ENCODE peak calls at places on chromosome 19, in five cellular contexts. Q is bronchial epithelial cell, W is adipocyte, T is lower lobe of right lung, C is heart right ventricle. A is an unnamed sample.
A peak's percentile ranks its signal among the peaks of the same experiment; 100 is the strongest.

GRCh38 chr19:8487137-8487851 is 15.1 kb downstream of the PRAM1 start:
- DNase-seq in Q (no peak), C (no peak), T (peak; percentile 85), W (no peak), A (no peak)

GRCh38 chr19:45782162-45782623 is at the start of gene DMPK:
- DNase-seq in T (no peak), W (peak; percentile 68), C (peak; percentile 76), Q (peak; percentile 15), A (no peak)

GRCh38 chr19:42512743-42513304 is 15.5 kb downstream of the CEACAM1 start:
- DNase-seq in W (no peak), C (no peak), T (no peak), Q (no peak), A (no peak)

GRCh38 chr19:6707011-6707657 is 13.3 kb downstream of the C3 start:
- DNase-seq in C (no peak), T (no peak), Q (no peak), W (no peak), A (no peak)

GRCh38 chr19:6802336-6803035 is 30.0 kb downstream of the VAV1 start:
- DNase-seq in W (no peak), T (peak; percentile 76), Q (peak; percentile 64), C (peak; percentile 10), A (no peak)

GRCh38 chr19:45273532-45273877 is 22.4 kb downstream of the MARK4 start:
- DNase-seq in C (no peak), Q (no peak), W (no peak), T (no peak), A (no peak)

GRCh38 chr19:54168174-54168917 is 4.6 kb downstream of the TMC4 start:
- DNase-seq in W (peak; percentile 97), C (peak; percentile 96), Q (peak; percentile 59), T (peak; percentile 94), A (peak; percentile 83)

GRCh38 chr19:35609881-35610353 is 2.6 kb upstream of the HAUS5 start:
- DNase-seq in W (no peak), T (no peak), Q (no peak), C (no peak), A (no peak)

GRCh38 chr19:35403116-35403760 is 32.4 kb downstream of the GPR42 start:
- DNase-seq in C (no peak), T (no peak), Q (no peak), W (no peak), A (no peak)

GRCh38 chr19:2239771-2240770 is 3.4 kb downstream of the SF3A2 start:
- DNase-seq in Q (no peak), T (no peak), W (peak; percentile 59), C (no peak), A (peak; percentile 47)

GRCh38 chr19:34172661-34173144 is 399 bp downstream of the LSM14A start:
- DNase-seq in T (peak; percentile 55), W (peak; percentile 72), C (no peak), Q (no peak), A (no peak)

GRCh38 chr19:32676186-32676894 is 692 bp downstream of the RGS9BP start:
- DNase-seq in W (no peak), T (no peak), C (peak; percentile 30), Q (no peak), A (no peak)

GRCh38 chr19:45817725-45818301 is 2.7 kb upstream of the RSPH6A start:
- DNase-seq in C (no peak), W (no peak), Q (peak; percentile 22), T (no peak), A (no peak)

GRCh38 chr19:1855828-1856255 is 7.5 kb downstream of the KLF16 start:
- DNase-seq in W (peak; percentile 47), T (no peak), C (no peak), Q (no peak), A (no peak)

DNA sequence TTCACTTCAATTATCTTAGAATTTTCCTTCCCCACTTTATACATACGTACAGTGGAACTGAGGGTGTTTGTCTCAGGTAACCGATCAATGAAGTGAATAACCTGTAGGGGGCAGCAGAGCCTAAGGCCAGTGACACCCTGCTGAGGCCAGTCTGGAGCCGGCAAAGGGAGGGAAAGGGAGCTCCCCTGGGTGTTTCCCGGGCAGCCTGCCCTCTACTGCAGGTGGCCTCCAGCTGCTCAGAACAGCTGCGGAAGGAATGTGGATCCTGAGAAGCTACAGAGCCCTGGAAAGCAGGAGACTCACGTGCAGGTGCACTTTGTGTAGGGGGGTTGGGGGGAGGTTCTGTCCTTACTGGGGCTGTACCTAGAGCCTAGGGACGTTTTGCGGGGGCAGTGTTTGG is 832 bp upstream of the ZNF491 start:
- DNase-seq in Q (peak; percentile 79), T (peak; percentile 87), C (peak; percentile 83), W (peak; percentile 93), A (peak; percentile 89)
- H3K4me3 ChIP-seq in Q (no peak overlapping the region), T (peak overlapping the region; percentile 65), C (peak overlapping the region; percentile 78), W (no peak overlapping the region), A (no peak overlapping the region)

DNA sequence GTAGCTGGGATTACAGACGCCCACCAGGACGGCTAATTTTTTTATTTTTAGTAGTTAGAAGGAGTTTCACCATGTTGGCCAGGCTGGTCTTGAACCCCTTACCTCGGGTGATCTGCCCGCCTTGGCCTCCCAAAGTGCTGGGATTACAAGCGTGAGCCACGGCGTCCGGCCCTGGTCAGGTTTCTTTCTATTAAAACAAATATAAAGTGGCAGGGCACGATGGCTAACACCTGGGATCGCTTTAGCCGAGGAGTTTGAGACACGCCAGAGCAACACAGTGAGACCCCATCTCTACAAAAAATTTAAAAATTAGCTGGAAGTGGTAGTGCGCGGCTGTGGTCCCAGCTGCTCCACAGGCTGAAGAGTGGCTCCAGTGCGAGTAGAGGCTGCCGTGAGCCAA is 1.5 kb upstream of the MED25 start:
- DNase-seq in Q (no peak), W (no peak), T (peak; percentile 56), C (no peak), A (no peak)
- H3K4me3 ChIP-seq in Q (no peak overlapping the region), W (peak overlapping the region; percentile 96), T (peak overlapping the region; percentile 72), C (no peak overlapping the region), A (peak overlapping the region; percentile 22)

DNA sequence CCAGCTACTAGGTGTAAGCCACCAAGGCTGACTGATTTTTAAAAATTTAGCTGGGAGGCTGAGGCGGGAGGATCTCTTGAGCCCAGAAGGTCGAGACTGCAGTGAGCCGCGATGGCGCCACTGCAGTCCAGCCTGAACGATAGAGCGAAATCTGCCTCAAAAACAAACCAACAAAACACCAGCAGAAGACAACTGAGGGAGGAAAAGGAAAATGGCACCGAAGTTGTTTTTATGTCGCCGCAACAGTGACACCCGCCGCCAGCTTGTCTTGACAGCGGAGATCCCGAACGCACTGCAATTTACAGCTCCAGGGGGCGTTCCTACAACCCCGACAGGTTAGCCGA is 298 bp upstream of the FAM98C start:
- DNase-seq in C (no peak), T (no peak), Q (no peak), W (no peak), A (no peak)
- H3K4me3 ChIP-seq in C (peak overlapping the region; percentile 93), T (peak overlapping the region; percentile 98), Q (peak overlapping the region; percentile 22), W (peak overlapping the region; percentile 90), A (peak overlapping the region; percentile 59)

DNA sequence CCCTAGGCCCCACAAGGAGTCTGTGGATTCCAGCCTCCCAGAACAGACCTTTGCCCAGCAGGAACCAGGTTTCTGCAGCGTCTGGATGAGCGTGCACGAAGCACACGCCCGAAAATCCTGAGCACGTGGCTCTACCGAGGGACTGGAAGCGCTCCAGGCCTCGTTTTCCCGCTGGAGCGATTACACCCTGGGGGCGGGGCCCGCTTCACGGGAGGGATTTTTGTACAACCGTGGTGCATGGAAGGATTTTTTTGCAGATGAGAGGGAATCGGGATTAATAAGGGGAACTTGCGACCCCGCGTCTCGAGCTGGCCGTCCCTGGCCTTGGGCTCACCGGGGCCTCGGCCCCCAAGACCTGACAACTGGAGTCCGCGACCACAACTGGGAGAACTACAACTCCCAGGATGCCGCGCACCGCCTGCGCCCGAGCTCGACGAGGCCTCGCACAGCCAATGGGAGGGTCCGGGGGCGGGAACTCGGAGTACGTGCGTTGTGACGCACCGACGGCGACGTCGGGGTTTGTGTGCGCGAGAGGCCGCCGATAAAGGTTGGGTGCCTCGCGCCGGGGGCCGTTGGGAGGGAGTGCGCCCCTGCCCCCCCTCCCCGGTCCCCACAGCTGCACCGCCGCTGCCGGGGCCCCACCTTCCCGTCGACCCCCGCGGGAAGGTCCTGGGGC is at the start of gene ZNF628:
- DNase-seq in C (peak; percentile 99), W (peak; percentile 99), T (peak; percentile 99), Q (peak; percentile 90), A (peak; percentile 98)
- H3K4me3 ChIP-seq in C (peak within 1 kb of the TSS; percentile 67), W (peak within 1 kb of the TSS; percentile 95), T (peak within 1 kb of the TSS; percentile 64), Q (peak within 1 kb of the TSS; percentile 58), A (peak within 1 kb of the TSS; percentile 62)

GRCh38 chr19:19463348-19464117 is 51.8 kb downstream of the TSSK6 start:
- DNase-seq in C (no peak), T (peak; percentile 48), Q (peak; percentile 61), W (peak; percentile 75), A (peak; percentile 74)

GRCh38 chr19:19468424-19469050 is 46.8 kb downstream of the TSSK6 start:
- DNase-seq in C (no peak), T (no peak), W (no peak), Q (no peak), A (no peak)

GRCh38 chr19:19465436-19466070 is 49.8 kb downstream of the TSSK6 start:
- DNase-seq in Q (no peak), C (no peak), T (peak; percentile 36), W (no peak), A (no peak)

GRCh38 chr19:19464339-19465098 is 50.8 kb downstream of the TSSK6 start:
- DNase-seq in C (no peak), W (peak; percentile 36), Q (peak; percentile 81), T (peak; percentile 32), A (peak; percentile 65)

DNA sequence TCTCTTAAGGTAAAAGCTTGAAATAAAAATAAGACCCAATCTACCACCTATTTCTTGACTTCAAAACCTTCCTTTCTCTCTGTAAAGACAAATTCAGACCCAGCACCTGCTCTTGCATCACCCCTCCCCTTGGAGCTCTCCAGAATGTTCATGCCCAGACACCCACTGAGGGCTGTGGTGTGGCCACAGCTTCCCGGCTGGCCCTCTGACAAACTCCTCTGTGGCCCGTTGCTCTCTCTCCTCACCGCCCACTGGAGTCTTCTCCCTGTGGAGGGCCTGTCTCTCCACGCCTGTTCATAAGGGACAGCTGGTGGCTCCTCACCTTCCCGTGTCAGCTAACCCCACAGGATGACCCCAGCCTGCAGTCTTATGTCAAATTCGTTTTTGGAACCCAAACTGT is 49.1 kb downstream of the TSSK6 start:
- DNase-seq in C (no peak), W (no peak), T (peak; percentile 39), Q (no peak), A (no peak)
- H3K4me3 ChIP-seq in C (no peak overlapping the region), W (no peak overlapping the region), T (no peak overlapping the region), Q (no peak overlapping the region), A (no peak overlapping the region)

DNA sequence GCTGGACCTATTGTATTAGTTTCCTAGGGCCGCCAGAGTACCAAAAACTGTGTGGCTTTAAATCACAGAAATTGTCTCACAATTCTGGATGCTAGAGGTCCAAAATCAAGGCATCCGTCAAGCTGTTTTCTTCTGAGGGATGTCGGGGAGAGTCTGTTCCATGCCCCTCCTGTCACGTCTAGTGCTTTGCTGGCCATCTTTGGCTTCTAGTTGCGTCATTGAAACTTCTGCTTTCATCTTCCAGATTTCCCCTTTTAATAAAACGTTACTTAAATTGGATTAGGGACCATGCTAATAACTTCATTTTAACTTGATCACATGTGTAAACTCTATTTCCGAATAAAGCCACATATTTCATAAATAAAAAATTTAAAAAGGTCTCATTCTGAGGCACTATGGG is 47.5 kb downstream of the TRPM4 start:
- DNase-seq in T (no peak), Q (no peak), C (no peak), W (no peak), A (no peak)
- H3K4me3 ChIP-seq in T (no peak overlapping the region), Q (no peak overlapping the region), C (no peak overlapping the region), W (no peak overlapping the region), A (no peak overlapping the region)

A was measured in fibroblast of villous mesenchyme.